ENCODE peak calls at places on chromosomes 16 and 17, in six cellular contexts. F is endodermal cell, S is neural progenitor cell, I is IMR-90, C is GM10248, Q is heart right ventricle. D is an unnamed sample.

GRCh38 chr16:3004319-3004718 is 8.4 kb upstream of the CLDN9 start:
- DNase-seq in C (no peak), Q (no peak), F (no peak), S (peak; percentile 50), I (no peak), D (no peak)

GRCh38 chr16:55760665-55761035 is 72.2 kb downstream of the CES1 start:
- DNase-seq in S (no peak), C (no peak), Q (no peak), F (no peak), I (no peak), D (no peak)

GRCh38 chr17:1089915-1090314 is 89.9 kb downstream of the ABR start:
- DNase-seq in C (no peak), I (no peak), S (no peak), Q (no peak), F (no peak), D (no peak)

GRCh38 chr17:700504-701094 is 14.0 kb downstream of the VPS53 start:
- DNase-seq in F (no peak), Q (no peak), S (peak; percentile 38), C (peak; percentile 74), I (peak; percentile 53), D (peak; percentile 78)

GRCh38 chr17:60392845-60393702 is 1.1 kb upstream of the USP32 start:
- DNase-seq in C (peak; percentile 33), F (peak; percentile 60), S (peak; percentile 14), Q (peak; percentile 41), I (peak; percentile 60), D (peak; percentile 43)

GRCh38 chr17:80984749-80985148 is 6.9 kb upstream of the CHMP6 start:
- DNase-seq in F (peak; percentile 93), Q (no peak), S (peak; percentile 74), C (no peak), I (peak; percentile 96), D (no peak)

GRCh38 chr17:36675250-36675649 is 73.9 kb downstream of the MRM1 start:
- DNase-seq in S (no peak), I (no peak), F (no peak), C (no peak), Q (no peak), D (no peak)

GRCh38 chr16:78444-79145 is 570 bp downstream of the MPG start:
- DNase-seq in S (no peak), I (peak; percentile 52), F (no peak), Q (no peak), C (peak; percentile 62), D (peak; percentile 74)

GRCh38 chr17:68909066-68909465 is 46.1 kb downstream of the ABCA8 start:
- DNase-seq in S (no peak), I (peak; percentile 93), F (no peak), Q (peak; percentile 55), C (peak; percentile 15), D (peak; percentile 12)

GRCh38 chr16:14300631-14301149 is 229.6 kb downstream of the MRTFB start:
- DNase-seq in C (peak; percentile 75), I (peak; percentile 85), Q (peak; percentile 78), F (peak; percentile 85), S (peak; percentile 62), D (peak; percentile 79)

GRCh38 chr16:83675136-83675535 is 132.6 kb upstream of the HSBP1 start:
- DNase-seq in C (no peak), Q (no peak), I (peak; percentile 7), S (peak; percentile 79), F (peak; percentile 58), D (no peak)

GRCh38 chr16:21208429-21208828 is 2.9 kb downstream of the ZP2 start:
- DNase-seq in C (no peak), Q (no peak), I (no peak), S (no peak), F (no peak), D (no peak)

GRCh38 chr17:31530391-31530990 is 139.0 kb downstream of the RAB11FIP4 start:
- DNase-seq in F (no peak), Q (no peak), S (peak; percentile 48), I (no peak), C (no peak), D (no peak)

GRCh38 chr16:54718376-54718775 is 212.3 kb upstream of the IRX5 start:
- DNase-seq in F (no peak), C (no peak), S (no peak), Q (no peak), I (no peak), D (no peak)

GRCh38 chr17:58307468-58308172 is 21.0 kb downstream of the TSPOAP1 start:
- DNase-seq in F (peak; percentile 53), S (no peak), C (no peak), I (no peak), Q (no peak), D (peak; percentile 22)

GRCh38 chr17:11559601-11560000 is 38.7 kb upstream of the DNAH9 start:
- DNase-seq in C (no peak), I (no peak), Q (no peak), F (no peak), S (no peak), D (no peak)

GRCh38 chr17:81511800-81512559 is 619 bp downstream of the ACTG1 start:
- DNase-seq in F (peak; percentile 67), S (no peak), Q (peak; percentile 43), C (no peak), I (no peak), D (no peak)

GRCh38 chr16:70663524-70664324 is 17.4 kb downstream of the IL34 start:
- DNase-seq in F (no peak), I (no peak), Q (no peak), S (no peak), C (no peak), D (peak; percentile 31)

GRCh38 chr17:74633261-74633783 is 9.8 kb upstream of the CD300E start:
- DNase-seq in Q (no peak), I (no peak), C (no peak), F (no peak), S (no peak), D (no peak)

GRCh38 chr17:47004906-47005305 is 25.9 kb upstream of the RPRML start:
- DNase-seq in S (no peak), Q (no peak), F (no peak), I (no peak), C (no peak), D (no peak)

GRCh38 chr16:67208525-67208896 is 9.6 kb downstream of the ELMO3 start:
- DNase-seq in Q (no peak), I (no peak), S (no peak), C (no peak), F (no peak), D (peak; percentile 32)

GRCh38 chr17:13362341-13363122 is 239.2 kb downstream of the HS3ST3A1 start:
- DNase-seq in S (peak; percentile 25), C (no peak), Q (no peak), I (peak; percentile 91), F (peak; percentile 56), D (no peak)

GRCh38 chr17:43671075-43671692 is 9.5 kb upstream of the MEOX1 start:
- DNase-seq in I (no peak), S (no peak), F (no peak), Q (peak; percentile 30), C (no peak), D (no peak)

GRCh38 chr17:7575481-7575883 is 4.0 kb upstream of the CD68 start:
- DNase-seq in C (no peak), Q (no peak), F (no peak), S (no peak), I (no peak), D (no peak)

GRCh38 chr17:6471531-6472465 is 27.5 kb downstream of the PIMREG start:
- DNase-seq in S (peak; percentile 83), C (no peak), Q (no peak), I (peak; percentile 61), F (peak; percentile 73), D (no peak)

GRCh38 chr17:17888821-17889220 is 52.0 kb upstream of the SREBF1 start:
- DNase-seq in S (peak; percentile 74), F (peak; percentile 84), C (no peak), I (peak; percentile 11), Q (no peak), D (no peak)

GRCh38 chr17:78951967-78952551 is 26.9 kb upstream of the TIMP2 start:
- DNase-seq in F (no peak), Q (no peak), I (peak; percentile 44), S (no peak), C (no peak), D (no peak)

GRCh38 chr17:41645371-41646063 is 21.1 kb upstream of the KRT17 start:
- DNase-seq in C (no peak), Q (no peak), I (peak; percentile 78), F (peak; percentile 64), S (no peak), D (no peak)

GRCh38 chr17:6448473-6448872 is 4.2 kb downstream of the PIMREG start:
- DNase-seq in S (no peak), F (no peak), C (no peak), I (no peak), Q (no peak), D (no peak)

GRCh38 chr17:73526851-73527250 is 117.4 kb downstream of the SDK2 start:
- DNase-seq in Q (no peak), C (no peak), F (no peak), S (no peak), I (no peak), D (no peak)

GRCh38 chr16:27389272-27389961 is 12.6 kb upstream of the IL21R start:
- DNase-seq in Q (no peak), S (no peak), I (peak; percentile 30), C (no peak), F (peak; percentile 5), D (no peak)

GRCh38 chr17:51155416-51155815 is 2.1 kb downstream of the NME1 start:
- DNase-seq in F (no peak), S (no peak), Q (no peak), I (no peak), C (no peak), D (no peak)

GRCh38 chr16:28548306-28548802 is 5.4 kb upstream of the SGF29 start:
- DNase-seq in S (no peak), Q (no peak), C (no peak), F (no peak), I (no peak), D (no peak)
- TF ChIP-seq CTCF in S (no peak), Q (no peak), C (no peak), F (no peak), I (no peak), D (no peak)

DNA sequence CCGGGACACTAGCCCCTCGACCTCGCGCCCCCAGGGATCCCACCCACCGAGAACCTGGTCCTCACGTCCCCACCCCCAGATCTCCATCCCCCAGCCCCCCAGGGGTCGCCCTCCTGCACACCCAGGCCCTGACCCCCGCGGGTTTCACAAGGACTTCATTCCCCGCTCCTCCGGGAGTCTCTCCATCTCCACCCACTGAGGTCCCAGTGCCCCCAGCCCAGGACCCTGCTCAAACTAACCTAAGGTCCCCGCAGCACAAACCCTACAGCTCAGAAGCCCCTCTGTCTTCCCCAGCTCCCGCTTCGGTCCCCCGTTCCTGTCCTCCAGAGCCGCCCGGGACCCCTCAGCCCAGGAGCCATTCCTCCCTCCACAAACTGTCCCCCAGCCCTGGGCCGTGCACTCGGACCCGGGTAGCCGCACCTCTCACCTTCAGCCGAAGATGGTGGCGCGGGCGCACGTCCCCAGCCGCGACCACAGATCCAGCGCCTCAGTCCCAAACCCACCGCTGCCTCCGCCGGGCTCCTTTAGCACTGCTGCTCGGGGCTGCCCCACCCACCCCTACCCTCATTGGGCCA is at the start of gene MYH10:
- DNase-seq in S (no peak), F (no peak), C (no peak), Q (no peak), I (no peak), D (no peak)
- TF ChIP-seq CTCF in S (peak; percentile 32), F (peak; percentile 53), C (peak; percentile 15), Q (peak; percentile 33), I (peak; percentile 25), D (no peak)

GRCh38 chr16:73187163-73187562 is 139.2 kb upstream of the ZFHX3 start:
- DNase-seq in C (no peak), S (no peak), F (no peak), I (no peak), Q (no peak), D (no peak)
- TF ChIP-seq CTCF in C (no peak), S (no peak), F (no peak), I (no peak), Q (no peak), D (no peak)

GRCh38 chr16:49921791-49922456 is 66.0 kb upstream of the ZNF423 start:
- DNase-seq in C (peak; percentile 66), F (peak; percentile 96), Q (peak; percentile 65), I (peak; percentile 17), S (peak; percentile 86), D (peak; percentile 78)
- TF ChIP-seq CTCF in C (peak; percentile 68), F (peak; percentile 93), Q (peak; percentile 72), I (peak; percentile 47), S (peak; percentile 88), D (peak; percentile 37)